ENCODE peak calls at places on chromosome 17, in five cellular contexts. W, A, C, G and K are unnamed samples.

GRCh38 chr17:27559996-27560481 is 70.9 kb upstream of the LGALS9 start:
- DNase-seq in W (peak; percentile 53), A (peak; percentile 60), C (peak; percentile 72), G (no peak), K (peak; percentile 21)

GRCh38 chr17:54887787-54888186 is 12.9 kb upstream of the TOM1L1 start:
- DNase-seq in W (no peak), A (no peak), C (no peak), G (no peak), K (no peak)

GRCh38 chr17:38442548-38442947 is 14.3 kb downstream of the ARHGAP23 start:
- DNase-seq in W (no peak), A (no peak), C (peak; percentile 18), G (no peak), K (no peak)

GRCh38 chr17:65277576-65277975 is 140.4 kb downstream of the RGS9 start:
- DNase-seq in W (no peak), A (no peak), C (no peak), G (no peak), K (no peak)

GRCh38 chr17:3796110-3796821 is 4.7 kb downstream of the ITGAE start:
- DNase-seq in W (peak; percentile 48), A (no peak), C (no peak), G (no peak), K (no peak)

GRCh38 chr17:59220328-59221158 is at the start of gene GDPD1:
- DNase-seq in W (peak; percentile 99), A (peak; percentile 96), C (peak; percentile 94), G (peak; percentile 89), K (peak; percentile 41)

GRCh38 chr17:78332991-78333390 is 26.9 kb downstream of the SOCS3 start:
- DNase-seq in W (no peak), A (no peak), C (no peak), G (no peak), K (no peak)

GRCh38 chr17:3271072-3271848 is 26.9 kb downstream of the OR3A1 start:
- DNase-seq in W (no peak), A (no peak), C (no peak), G (no peak), K (no peak)

GRCh38 chr17:68776451-68776850 is 175.3 kb upstream of the FAM20A start:
- DNase-seq in W (no peak), A (no peak), C (no peak), G (no peak), K (no peak)

GRCh38 chr17:7857724-7858486 is at the start of gene CYB5D1:
- DNase-seq in W (peak; percentile 92), A (peak; percentile 98), C (peak; percentile 96), G (peak; percentile 94), K (peak; percentile 91)

GRCh38 chr17:63445571-63446217 is 412 bp downstream of the CYB561 start:
- DNase-seq in W (peak; percentile 69), A (peak; percentile 76), C (no peak), G (peak; percentile 58), K (peak; percentile 28)

GRCh38 chr17:79478841-79479240 is 132.0 kb downstream of the RBFOX3 start:
- DNase-seq in W (no peak), A (no peak), C (peak; percentile 51), G (no peak), K (no peak)

GRCh38 chr17:55437165-55437605 is 15.6 kb upstream of the MMD start:
- DNase-seq in W (no peak), A (no peak), C (no peak), G (no peak), K (no peak)

GRCh38 chr17:8470447-8471047 is 34.9 kb downstream of the NDEL1 start:
- DNase-seq in W (no peak), A (no peak), C (peak; percentile 64), G (no peak), K (peak; percentile 33)

GRCh38 chr17:61314368-61315078 is 85.1 kb upstream of the TBX2 start:
- DNase-seq in W (peak; percentile 58), A (no peak), C (peak; percentile 69), G (no peak), K (peak; percentile 70)

GRCh38 chr17:9022553-9023388 is 1.5 kb downstream of the NTN1 start:
- DNase-seq in W (no peak), A (peak; percentile 41), C (no peak), G (no peak), K (no peak)

GRCh38 chr17:82287849-82288601 is 14.5 kb upstream of the CSNK1D start:
- DNase-seq in W (peak; percentile 90), A (peak; percentile 99), C (peak; percentile 74), G (peak; percentile 91), K (no peak)

GRCh38 chr17:8954339-8954738 is 11.2 kb downstream of the PIK3R5 start:
- DNase-seq in W (peak; percentile 50), A (no peak), C (peak; percentile 24), G (no peak), K (no peak)

GRCh38 chr17:56596741-56597494 is 3.4 kb downstream of the NOG start:
- DNase-seq in W (no peak), A (no peak), C (no peak), G (no peak), K (peak; percentile 9)

GRCh38 chr17:80107231-80108021 is 6.0 kb downstream of the GAA start:
- DNase-seq in W (no peak), A (no peak), C (no peak), G (no peak), K (no peak)

GRCh38 chr17:65366102-65366844 is 195.2 kb downstream of the AXIN2 start:
- DNase-seq in W (no peak), A (no peak), C (no peak), G (no peak), K (no peak)

GRCh38 chr17:57151798-57152197 is 66.8 kb downstream of the AKAP1 start:
- DNase-seq in W (no peak), A (no peak), C (no peak), G (no peak), K (no peak)

DNA sequence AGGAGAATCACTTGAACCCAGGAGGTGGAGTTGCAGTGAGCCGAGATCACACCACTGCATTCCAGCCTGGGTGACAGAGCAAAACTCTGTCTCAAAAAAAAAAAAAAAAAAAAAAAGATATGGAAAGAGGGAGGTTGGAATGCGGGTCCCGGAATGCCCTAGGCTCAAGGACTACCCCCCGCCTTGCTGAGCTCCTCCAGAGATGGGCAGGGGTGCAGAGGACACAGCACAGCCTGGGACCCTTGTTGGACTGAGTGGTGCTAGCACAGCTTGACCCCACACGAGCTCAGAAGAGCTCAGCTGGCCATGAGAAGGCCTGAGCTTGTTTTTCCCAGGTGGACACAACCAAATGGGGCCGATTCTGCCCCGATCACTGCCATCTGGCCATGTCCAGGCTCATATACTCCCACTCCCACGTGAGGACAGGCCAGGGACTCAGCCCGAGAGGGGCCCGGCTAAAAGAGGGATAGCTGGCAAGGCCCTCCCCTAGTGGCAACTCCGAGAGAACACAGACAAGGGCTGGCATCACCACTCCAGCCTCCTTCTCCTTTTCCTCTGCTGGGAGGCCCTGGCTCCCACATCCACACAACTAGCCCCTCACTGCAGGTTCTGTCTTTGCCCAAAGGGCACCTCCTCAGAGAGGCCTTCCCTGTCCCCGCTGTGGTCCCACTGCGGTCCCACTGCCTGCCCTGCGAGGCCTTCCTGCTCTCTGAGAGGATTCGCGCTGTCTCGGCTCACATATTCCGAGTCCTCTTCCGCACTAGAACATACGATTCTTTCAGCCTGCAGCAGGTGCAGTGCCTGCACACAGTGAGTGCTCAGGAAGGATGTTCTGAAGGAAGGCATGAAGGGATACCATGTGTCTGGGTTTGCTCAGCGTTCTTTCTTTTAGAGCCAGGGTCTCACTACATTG is 11.0 kb downstream of the SGCA start:
- DNase-seq in W (no peak), A (peak; percentile 46), C (no peak), G (no peak), K (no peak)
- H3K27ac ChIP-seq in W (peak overlapping the region; percentile 76), A (peak overlapping the region; percentile 95), C (peak overlapping the region; percentile 88), G (no peak overlapping the region), K (no peak overlapping the region)

DNA sequence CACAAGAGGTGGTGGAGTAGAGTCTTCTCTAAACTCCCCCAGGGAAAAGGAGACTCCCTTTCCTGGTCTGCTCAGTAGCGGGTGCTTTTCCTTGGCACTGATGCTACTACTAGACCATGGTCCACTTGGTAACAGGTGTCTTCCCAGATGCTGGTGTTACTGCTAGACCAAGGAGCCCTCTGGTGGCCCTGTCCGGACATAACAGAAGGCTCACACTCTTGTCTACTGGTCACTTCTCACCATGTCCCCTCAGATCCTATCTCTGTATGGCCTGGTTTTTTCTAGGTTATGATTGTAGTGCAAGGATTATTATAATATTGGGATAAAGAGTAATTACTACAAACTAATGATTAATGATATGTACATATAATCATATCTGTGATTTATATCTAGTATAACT is 49.7 kb upstream of the ARL4D start:
- DNase-seq in W (no peak), A (peak; percentile 53), C (no peak), G (no peak), K (no peak)
- TF ChIP-seq CTCF in W (no peak), A (peak; percentile 5), C (no peak), G (peak; percentile 33), K (no peak)

GRCh38 chr17:75271233-75271954 is 363 bp upstream of the MIF4GD start:
- DNase-seq in W (peak; percentile 87), A (peak; percentile 80), C (peak; percentile 62), G (no peak), K (peak; percentile 33)

GRCh38 chr17:75272848-75273184 is 1.8 kb upstream of the MIF4GD start:
- DNase-seq in W (no peak), A (no peak), C (no peak), G (no peak), K (no peak)

GRCh38 chr17:75271955-75272847 is 1.2 kb upstream of the MIF4GD start:
- DNase-seq in W (no peak), A (peak; percentile 33), C (no peak), G (no peak), K (no peak)

GRCh38 chr17:75270218-75270965 is 639 bp downstream of the MIF4GD start:
- DNase-seq in W (peak; percentile 66), A (peak; percentile 87), C (peak; percentile 65), G (peak; percentile 69), K (peak; percentile 65)

GRCh38 chr17:75270966-75271232 is at the start of gene MIF4GD:
- DNase-seq in W (no peak), A (no peak), C (no peak), G (no peak), K (no peak)
- H3K4me1 ChIP-seq in W (peaks cover 37% of the 10 kb centered on the region), A (peaks cover 26% of the 10 kb centered on the region), C (peaks cover 11% of the 10 kb centered on the region), G (peaks cover 16% of the 10 kb centered on the region), K (no peaks in the 10 kb centered on the region)

GRCh38 chr17:45168991-45169752 is 7.5 kb downstream of the HEXIM2 start:
- DNase-seq in W (no peak), A (no peak), C (no peak), G (no peak), K (no peak)

GRCh38 chr17:45160505-45161287 is 979 bp upstream of the HEXIM2 start:
- DNase-seq in W (peak; percentile 58), A (peak; percentile 85), C (peak; percentile 74), G (no peak), K (no peak)

GRCh38 chr17:45161288-45162021 is at the start of gene HEXIM2:
- DNase-seq in W (peak; percentile 98), A (peak; percentile 100), C (peak; percentile 99), G (peak; percentile 100), K (peak; percentile 99)

GRCh38 chr17:45162022-45162687 is 480 bp downstream of the HEXIM2 start:
- DNase-seq in W (no peak), A (no peak), C (no peak), G (no peak), K (no peak)

DNA sequence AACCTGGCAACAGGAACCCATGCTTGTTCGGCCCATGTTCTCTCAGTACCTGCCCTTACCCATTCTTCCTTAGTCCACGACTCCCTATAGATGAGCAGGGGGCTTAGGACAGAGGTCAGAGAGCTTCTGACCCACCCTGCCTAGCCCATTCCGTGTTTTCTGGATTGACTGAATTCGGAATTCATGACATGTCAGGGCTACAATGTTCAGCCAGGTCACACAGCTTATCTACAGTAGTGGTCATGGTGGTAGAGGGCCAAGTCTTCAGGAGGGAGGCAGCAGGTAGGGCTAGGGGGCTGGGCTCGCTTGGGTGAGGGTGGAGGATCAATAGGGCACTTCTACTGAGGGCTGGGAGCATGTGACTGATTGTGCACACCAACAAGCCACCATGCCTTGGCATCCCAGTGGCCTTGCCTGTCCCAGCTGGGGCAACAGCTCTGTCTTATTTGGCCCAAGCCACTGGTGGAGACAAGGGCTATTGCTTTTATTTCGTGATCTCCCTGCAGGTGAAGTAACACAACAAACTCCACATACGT is 3.1 kb downstream of the HEXIM2 start:
- DNase-seq in W (no peak), A (no peak), C (no peak), G (no peak), K (no peak)
- H3K27ac ChIP-seq in W (no peak overlapping the region), A (peak overlapping the region; percentile 60), C (no peak overlapping the region), G (no peak overlapping the region), K (no peak overlapping the region)